ENCODE peak calls at places on chromosomes 4 and X, in five cellular contexts. H is breast epithelium, K is cardiac muscle cell, V is tibial nerve, U is AG09319. R is an unnamed sample.

GRCh38 chr4:90536408-90536807 is 409.2 kb downstream of the CCSER1 start:
- DNase-seq in H (no peak), K (no peak), V (no peak), U (no peak), R (no peak)

GRCh38 chr4:153205028-153205648 is 895 bp downstream of the TRIM2 start:
- DNase-seq in H (no peak), K (no peak), V (no peak), U (no peak), R (no peak)

GRCh38 chrX:124406294-124407013 is 60.1 kb downstream of the SH2D1A start:
- DNase-seq in H (no peak), K (peak), V (no peak), U (peak), R (no peak)

GRCh38 chr4:174265917-174266316 is 17.6 kb downstream of the FBXO8 start:
- DNase-seq in H (no peak), K (no peak), V (no peak), U (no peak), R (no peak)

GRCh38 chr4:102627831-102628523 is 126.8 kb downstream of the NFKB1 start:
- DNase-seq in H (no peak), K (peak), V (no peak), U (no peak), R (no peak)

GRCh38 chr4:26330186-26330787 is 9.5 kb downstream of the RBPJ start:
- DNase-seq in H (no peak), K (peak), V (no peak), U (no peak), R (no peak)

GRCh38 chr4:107094976-107095375 is 58.9 kb upstream of the DKK2 start:
- DNase-seq in H (no peak), K (peak), V (no peak), U (no peak), R (no peak)

GRCh38 chrX:122475306-122475705 is 708.8 kb upstream of the GRIA3 start:
- DNase-seq in H (no peak), K (no peak), V (no peak), U (no peak), R (no peak)

GRCh38 chr4:2879026-2879425 is 35.4 kb downstream of the ADD1 start:
- DNase-seq in H (no peak), K (no peak), V (no peak), U (no peak), R (no peak)

GRCh38 chrX:22033818-22034217 is 1.7 kb downstream of the PHEX start:
- DNase-seq in H (no peak), K (no peak), V (no peak), U (no peak), R (no peak)

GRCh38 chr4:186942745-186943606 is 219.3 kb upstream of the FAT1 start:
- DNase-seq in H (no peak), K (peak), V (no peak), U (no peak), R (no peak)

GRCh38 chr4:100828364-100828763 is 310.5 kb upstream of the EMCN start:
- DNase-seq in H (no peak), K (no peak), V (no peak), U (no peak), R (no peak)

GRCh38 chr4:139901516-139902327 is 236.1 kb downstream of the MGST2 start:
- DNase-seq in H (no peak), K (no peak), V (no peak), U (no peak), R (no peak)

GRCh38 chr4:117560329-117560728 is 474.0 kb upstream of the NDST3 start:
- DNase-seq in H (no peak), K (peak), V (no peak), U (no peak), R (no peak)

GRCh38 chr4:168715889-168716288 is 219.0 kb downstream of the PALLD start:
- DNase-seq in H (no peak), K (no peak), V (no peak), U (no peak), R (no peak)

GRCh38 chrX:23503835-23504539 is 163.3 kb upstream of the PRDX4 start:
- DNase-seq in H (peak), K (peak), V (peak), U (no peak), R (no peak)

GRCh38 chrX:154714925-154715324 is 36.0 kb downstream of the GAB3 start:
- DNase-seq in H (no peak), K (peak), V (no peak), U (no peak), R (no peak)

GRCh38 chr4:15232725-15233597 is 194.9 kb upstream of the C1QTNF7 start:
- DNase-seq in H (no peak), K (peak), V (no peak), U (no peak), R (no peak)

GRCh38 chrX:132389480-132389879 is 99.4 kb downstream of the MBNL3 start:
- DNase-seq in H (no peak), K (no peak), V (no peak), U (no peak), R (no peak)

GRCh38 chr4:174284181-174284886 is 623 bp downstream of the CEP44 start:
- DNase-seq in H (no peak), K (peak), V (no peak), U (no peak), R (no peak)

GRCh38 chr4:8419222-8420041 is 21.1 kb downstream of the ACOX3 start:
- DNase-seq in H (no peak), K (peak), V (no peak), U (no peak), R (no peak)

GRCh38 chr4:41785665-41786064 is 37.1 kb upstream of the PHOX2B start:
- DNase-seq in H (no peak), K (no peak), V (no peak), U (no peak), R (no peak)

GRCh38 chr4:186781032-186781917 is 57.6 kb upstream of the FAT1 start:
- DNase-seq in H (no peak), K (peak), V (no peak), U (no peak), R (no peak)

GRCh38 chrX:23554304-23554703 is 113.0 kb upstream of the PRDX4 start:
- DNase-seq in H (no peak), K (peak), V (no peak), U (peak), R (no peak)

GRCh38 chr4:170227928-170228327 is 138.2 kb upstream of the AADAT start:
- DNase-seq in H (no peak), K (no peak), V (no peak), U (no peak), R (no peak)

GRCh38 chr4:84215218-84215617 is 283.9 kb downstream of the NKX6-1 start:
- DNase-seq in H (no peak), K (no peak), V (no peak), U (no peak), R (no peak)

GRCh38 chrX:9955506-9955905 is 11.7 kb upstream of the CLDN34 start:
- DNase-seq in H (no peak), K (peak), V (no peak), U (no peak), R (no peak)

GRCh38 chr4:71992571-71992970 is 39.2 kb upstream of the NPFFR2 start:
- DNase-seq in H (no peak), K (peak), V (no peak), U (no peak), R (no peak)

GRCh38 chrX:15751160-15751819 is 13.2 kb downstream of the CA5B start:
- DNase-seq in H (no peak), K (no peak), V (no peak), U (no peak), R (no peak)

GRCh38 chr4:2785613-2786012 is 7.3 kb upstream of the SH3BP2 start:
- DNase-seq in H (no peak), K (no peak), V (peak), U (no peak), R (no peak)

GRCh38 chr4:67236793-67237192 is 308.5 kb downstream of the CENPC start:
- DNase-seq in H (no peak), K (no peak), V (no peak), U (no peak), R (no peak)

GRCh38 chr4:8648816-8649630 is 56.5 kb downstream of the CPZ start:
- DNase-seq in H (peak), K (no peak), V (no peak), U (no peak), R (no peak)

GRCh38 chr4:141571368-141571767 is 65.0 kb upstream of the IL15 start:
- DNase-seq in H (no peak), K (peak), V (no peak), U (no peak), R (no peak)

GRCh38 chr4:7650606-7651400 is 216.1 kb upstream of the PSAPL1 start:
- DNase-seq in H (no peak), K (peak), V (no peak), U (no peak), R (no peak)

GRCh38 chrX:148333989-148334388 is 166.4 kb upstream of the AFF2 start:
- DNase-seq in H (no peak), K (no peak), V (no peak), U (no peak), R (no peak)

GRCh38 chr4:74536557-74536956 is 91.6 kb downstream of the AREG start:
- DNase-seq in H (no peak), K (peak), V (no peak), U (no peak), R (no peak)
- TF ChIP-seq CTCF in H (no peak), K (peak), V (no peak), U (no peak), R (no peak)

GRCh38 chr4:38663021-38663800 is 788 bp upstream of the KLF3 start:
- DNase-seq in H (peak), K (peak), V (peak), U (no peak), R (no peak)
- TF ChIP-seq CTCF in H (no peak), K (no peak), V (peak), U (no peak), R (no peak)

GRCh38 chrX:111165902-111166301 is 69.9 kb downstream of the PAK3 start:
- DNase-seq in H (no peak), K (no peak), V (no peak), U (no peak), R (no peak)

GRCh38 chrX:111168314-111168713 is 72.3 kb downstream of the PAK3 start:
- DNase-seq in H (no peak), K (peak), V (no peak), U (no peak), R (no peak)

GRCh38 chrX:111169141-111169540 is 73.2 kb downstream of the PAK3 start:
- DNase-seq in H (no peak), K (no peak), V (no peak), U (no peak), R (no peak)

GRCh38 chrX:111167334-111167733 is 71.3 kb downstream of the PAK3 start:
- DNase-seq in H (no peak), K (no peak), V (no peak), U (no peak), R (no peak)

DNA sequence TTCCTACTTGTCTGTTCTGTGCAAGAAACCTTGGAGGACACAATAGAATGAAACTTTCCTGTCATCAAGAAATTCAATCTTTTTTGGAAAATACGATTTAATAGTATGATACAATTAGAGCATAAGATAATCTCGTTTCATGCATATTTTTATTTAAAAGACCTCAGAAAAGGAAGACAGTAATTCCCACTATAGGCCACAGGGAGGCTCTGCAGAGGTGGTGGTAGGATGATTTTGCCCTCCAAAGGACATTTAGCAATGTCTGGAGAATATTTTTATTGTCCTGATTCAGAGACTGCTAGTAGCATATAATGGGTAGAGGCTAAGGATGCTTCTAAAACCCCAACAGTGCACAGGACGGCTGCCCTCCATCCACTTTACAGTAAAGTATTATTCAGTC is 68.7 kb downstream of the PAK3 start:
- DNase-seq in H (no peak), K (peak), V (no peak), U (no peak), R (no peak)
- TF ChIP-seq CTCF in H (no peak), K (peak), V (no peak), U (peak), R (no peak)

DNA sequence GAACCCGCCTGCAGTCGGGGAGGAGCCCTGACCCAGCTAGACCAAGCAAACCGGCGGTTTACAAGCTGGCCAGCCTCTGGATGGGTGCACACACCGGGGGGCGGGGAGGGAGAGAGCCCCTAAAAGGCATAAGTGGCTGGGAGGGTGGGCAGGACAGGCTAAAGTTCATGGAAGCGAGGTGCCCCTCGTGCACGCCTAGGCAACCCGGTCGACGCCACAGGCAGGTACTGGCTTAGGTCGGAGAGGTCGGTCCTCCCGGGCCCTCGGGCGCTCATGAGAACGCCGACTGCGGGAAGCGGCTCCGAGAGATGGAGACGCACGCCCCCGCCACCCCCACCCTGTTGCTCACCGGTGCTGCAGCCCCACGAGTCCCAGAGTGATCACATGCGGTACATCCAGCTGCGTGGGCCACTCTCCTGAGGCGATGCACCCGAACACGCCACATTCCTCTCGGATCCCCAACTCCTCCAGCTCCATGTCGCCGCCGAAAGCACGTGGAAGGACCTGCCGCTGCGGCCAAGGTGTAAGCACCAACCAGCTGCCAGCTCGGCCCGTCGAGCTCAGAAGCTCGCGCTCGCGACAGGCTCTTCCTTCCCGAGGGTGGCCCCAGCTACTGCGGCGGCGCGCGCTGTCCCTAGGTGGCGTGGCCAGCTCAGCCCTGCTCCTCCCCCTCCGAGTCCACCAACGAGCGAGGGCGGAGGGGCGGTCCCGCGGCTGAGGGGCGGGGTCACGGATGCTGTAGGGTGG is at the start of gene PPAT:
- DNase-seq in H (peak), K (peak), V (peak), U (peak), R (peak)
- TF ChIP-seq CTCF in H (no peak), K (no peak), V (peak), U (peak), R (no peak)

GRCh38 chr4:25030283-25031076 is at the start of gene LGI2:
- DNase-seq in H (no peak), K (peak), V (peak), U (no peak), R (no peak)

GRCh38 chr4:25031077-25031606 is 396 bp upstream of the LGI2 start:
- DNase-seq in H (no peak), K (peak), V (no peak), U (no peak), R (no peak)

GRCh38 chr4:25029479-25030282 is 1.1 kb downstream of the LGI2 start:
- DNase-seq in H (no peak), K (no peak), V (no peak), U (no peak), R (no peak)

DNA sequence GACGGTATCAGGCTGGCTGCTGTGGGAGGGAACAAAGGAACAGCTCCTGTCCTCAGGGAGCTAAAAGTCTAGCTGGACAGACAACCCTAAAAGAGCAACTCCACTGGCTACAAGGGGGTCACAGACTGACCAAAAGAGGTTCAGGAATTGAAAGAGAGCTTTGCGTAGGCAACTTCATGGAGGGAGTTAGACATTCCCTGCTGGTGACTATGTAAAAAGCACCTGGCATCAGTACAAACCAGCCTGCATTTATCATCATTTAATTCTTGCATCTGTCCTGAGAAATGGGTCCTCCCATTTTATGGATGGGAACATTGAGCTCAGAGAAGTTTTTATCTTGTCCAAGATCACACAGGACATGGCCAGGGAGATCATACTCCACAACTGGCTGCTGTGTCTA is 1.4 kb upstream of the LGI2 start:
- DNase-seq in H (no peak), K (peak), V (no peak), U (no peak), R (no peak)
- TF ChIP-seq CTCF in H (no peak), K (peak), V (no peak), U (no peak), R (no peak)

DNA sequence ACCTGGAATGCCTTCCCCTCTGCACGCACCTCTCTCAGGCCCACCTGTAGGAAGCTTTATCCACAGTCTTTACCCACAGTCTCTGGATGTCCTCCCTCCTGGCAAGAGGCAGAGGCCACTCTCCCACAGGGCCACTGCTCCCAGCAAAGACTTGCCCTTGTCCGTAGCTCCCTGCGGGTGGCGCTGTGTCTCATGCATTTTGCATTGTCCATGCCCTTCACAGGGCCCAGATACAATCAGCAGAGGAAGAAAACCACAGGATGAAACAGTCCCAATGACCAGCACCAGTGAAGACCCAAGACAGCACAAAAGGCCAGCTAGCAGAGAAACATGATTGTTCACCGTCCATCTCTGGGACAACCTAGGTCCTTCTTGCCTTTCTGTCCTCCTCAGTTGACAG is 2.1 kb upstream of the NSG1 start:
- DNase-seq in H (no peak), K (peak), V (no peak), U (no peak), R (no peak)
- TF ChIP-seq CTCF in H (no peak), K (peak), V (no peak), U (peak), R (no peak)